ENCODE peak calls at places on chromosomes 5 and 9, in ten cellular contexts. O, Y, M, B, P, Z, N, V, A and E are unnamed samples.

GRCh38 chr9:78292716-78293497 is 4.0 kb upstream of the PSAT1 start:
- DNase-seq in V (no peak), A (no peak), Y (no peak), P (no peak), Z (no peak), O (no peak), N (no peak), M (peak), B (no peak), E (peak)

GRCh38 chr5:178651046-178651810 is 24.4 kb upstream of the CLK4 start:
- DNase-seq in V (peak), N (no peak), A (no peak), P (no peak), Z (peak), B (peak), M (no peak), Y (no peak), O (no peak), E (no peak)

GRCh38 chr9:13800776-13801175 is 513.2 kb downstream of the NFIB start:
- DNase-seq in O (no peak), N (no peak), V (no peak), Z (no peak), P (no peak), A (no peak), Y (no peak), B (no peak), M (no peak), E (no peak)

GRCh38 chr9:5178126-5178805 is 7.2 kb downstream of the INSL6 start:
- DNase-seq in O (no peak), N (no peak), B (no peak), Z (no peak), V (no peak), A (no peak), P (no peak), Y (no peak), M (peak), E (no peak)

GRCh38 chr9:105128908-105129307 is 115.5 kb upstream of the SLC44A1 start:
- DNase-seq in M (no peak), Y (no peak), B (no peak), P (no peak), V (no peak), Z (no peak), N (no peak), A (no peak), O (no peak), E (no peak)

GRCh38 chr9:35051069-35051967 is 21.1 kb downstream of the VCP start:
- DNase-seq in M (peak), Y (peak), O (peak), Z (peak), P (no peak), A (no peak), V (no peak), N (no peak), B (peak), E (peak)

GRCh38 chr5:15385553-15385952 is 114.4 kb upstream of the FBXL7 start:
- DNase-seq in M (no peak), O (no peak), N (no peak), Z (no peak), B (no peak), V (no peak), Y (no peak), A (no peak), P (no peak), E (no peak)

GRCh38 chr5:139058121-139058520 is 140.0 kb downstream of the SIL1 start:
- DNase-seq in N (no peak), B (peak), Y (no peak), M (no peak), O (no peak), Z (no peak), A (no peak), V (no peak), P (no peak), E (no peak)

GRCh38 chr5:170362625-170363024 is 26.5 kb downstream of the KCNMB1 start:
- DNase-seq in N (no peak), M (no peak), Y (no peak), O (no peak), B (no peak), Z (no peak), A (no peak), V (no peak), P (no peak), E (no peak)

GRCh38 chr9:98909935-98910334 is 33.8 kb upstream of the COL15A1 start:
- DNase-seq in M (no peak), A (no peak), Z (no peak), B (no peak), O (no peak), N (no peak), V (no peak), Y (no peak), P (no peak), E (no peak)

GRCh38 chr5:149205625-149206523 is 64.6 kb downstream of the ABLIM3 start:
- DNase-seq in B (peak), N (no peak), O (no peak), V (no peak), M (no peak), P (peak), A (no peak), Z (peak), Y (peak), E (no peak)

GRCh38 chr5:65682148-65682547 is 39.8 kb downstream of the SGTB start:
- DNase-seq in O (no peak), B (no peak), Z (no peak), Y (no peak), N (no peak), A (no peak), V (no peak), M (no peak), P (no peak), E (no peak)

GRCh38 chr5:149152317-149152746 is 11.0 kb downstream of the ABLIM3 start:
- DNase-seq in A (no peak), Y (no peak), O (no peak), P (no peak), N (no peak), V (no peak), M (no peak), Z (no peak), B (peak), E (no peak)

GRCh38 chr5:103293719-103294118 is 35.2 kb downstream of the MACIR start:
- DNase-seq in A (no peak), Y (no peak), V (no peak), O (no peak), M (no peak), Z (no peak), B (no peak), P (no peak), N (no peak), E (no peak)